ENCODE peak calls at places on chromosomes 6 and 20, in four cellular contexts. O is psoas muscle, M is foreskin fibroblast, V is fibroblast of mammary gland. K is an unnamed sample.

GRCh38 chr6:147676896-147677295 is 168.4 kb downstream of the SAMD5 start:
- DNase-seq in O (no peak), V (no peak), M (no peak), K (no peak)

GRCh38 chr6:152508477-152508876 is 128.7 kb downstream of the SYNE1 start:
- DNase-seq in V (no peak), M (no peak), O (no peak), K (no peak)

GRCh38 chr6:30626484-30627366 is at the start of gene ATAT1:
- DNase-seq in O (peak; percentile 89), M (peak; percentile 78), V (peak; percentile 66), K (peak; percentile 79)

GRCh38 chr6:158972241-158973233 is 27.5 kb downstream of the RSPH3 start:
- DNase-seq in M (peak; percentile 17), V (peak; percentile 66), O (no peak), K (no peak)

GRCh38 chr20:21511850-21512633 is 1.8 kb downstream of the NKX2-2 start:
- DNase-seq in V (no peak), M (no peak), O (no peak), K (no peak)

GRCh38 chr6:157193443-157193996 is 129.8 kb downstream of the TMEM242 start:
- DNase-seq in M (no peak), V (no peak), O (no peak), K (no peak)

GRCh38 chr20:26209171-26209941 is 512.7 kb upstream of the ZNF337 start:
- DNase-seq in M (no peak), O (peak; percentile 7), V (no peak), K (no peak)

GRCh38 chr6:142960098-142960497 is 15.1 kb upstream of the HIVEP2 start:
- DNase-seq in M (peak; percentile 63), V (peak; percentile 82), O (no peak), K (no peak)

GRCh38 chr20:35200255-35200654 is 26.2 kb upstream of the MMP24 start:
- DNase-seq in M (peak; percentile 78), V (peak; percentile 88), O (no peak), K (no peak)

GRCh38 chr20:2599265-2600060 is 53.0 kb upstream of the NOP56 start:
- DNase-seq in V (peak; percentile 6), O (no peak), M (peak; percentile 10), K (no peak)

GRCh38 chr6:133245033-133245903 is 4.1 kb downstream of the EYA4 start:
- DNase-seq in M (no peak), V (no peak), O (no peak), K (no peak)

GRCh38 chr6:76814496-76815458 is 648.5 kb downstream of the HTR1B start:
- DNase-seq in M (no peak), V (no peak), O (no peak), K (no peak)

GRCh38 chr6:4441981-4442434 is 306.6 kb upstream of the ECI2 start:
- DNase-seq in M (peak; percentile 3), O (no peak), V (peak; percentile 63), K (no peak)

GRCh38 chr6:50087231-50087954 is 37.7 kb upstream of the DEFB112 start:
- DNase-seq in O (no peak), V (peak; percentile 48), M (peak; percentile 57), K (no peak)

GRCh38 chr6:142846883-142847287 is 98.1 kb downstream of the HIVEP2 start:
- DNase-seq in O (peak; percentile 57), M (peak; percentile 94), V (peak; percentile 92), K (no peak)

GRCh38 chr6:107866606-107867301 is 42.6 kb upstream of the SCML4 start:
- DNase-seq in M (no peak), O (no peak), V (peak; percentile 53), K (no peak)

GRCh38 chr20:21520702-21521595 is 7.1 kb upstream of the NKX2-2 start:
- DNase-seq in O (no peak), M (no peak), V (peak; percentile 27), K (no peak)

GRCh38 chr6:161236091-161236633 is 37.7 kb downstream of the AGPAT4 start:
- DNase-seq in M (no peak), V (no peak), O (no peak), K (no peak)

GRCh38 chr6:154386848-154387717 is 30.5 kb upstream of the IPCEF1 start:
- DNase-seq in V (peak; percentile 91), O (no peak), M (peak; percentile 80), K (no peak)

GRCh38 chr20:4195499-4195898 is 180.1 kb upstream of the RNF24 start:
- DNase-seq in O (no peak), V (peak; percentile 27), M (peak; percentile 37), K (no peak)

GRCh38 chr6:44738652-44739141 is 351.2 kb downstream of the CDC5L start:
- DNase-seq in O (peak; percentile 37), M (peak; percentile 60), V (peak; percentile 94), K (peak; percentile 43)

GRCh38 chr6:36827261-36828079 is 11.8 kb downstream of the CPNE5 start:
- DNase-seq in M (peak; percentile 65), V (peak; percentile 78), O (peak; percentile 53), K (no peak)

GRCh38 chr20:43017241-43018030 is 172.3 kb downstream of the PTPRT start:
- DNase-seq in O (no peak), V (no peak), M (no peak), K (no peak)

GRCh38 chr6:159978291-159979135 is 9.6 kb downstream of the IGF2R start:
- DNase-seq in O (no peak), M (no peak), V (no peak), K (no peak)

GRCh38 chr20:38108438-38109024 is 56.5 kb downstream of the TGM2 start:
- DNase-seq in O (peak; percentile 63), M (peak; percentile 51), V (peak; percentile 84), K (no peak)

GRCh38 chr20:45952861-45953260 is 18.4 kb downstream of the PCIF1 start:
- DNase-seq in V (no peak), M (no peak), O (no peak), K (no peak)

GRCh38 chr6:34239240-34239825 is 2.7 kb downstream of the HMGA1 start:
- DNase-seq in V (no peak), M (no peak), O (no peak), K (no peak)

GRCh38 chr6:34236423-34237315 is at the start of gene HMGA1:
- DNase-seq in V (peak; percentile 85), O (peak; percentile 91), M (peak; percentile 97), K (peak; percentile 73)

GRCh38 chr6:34237316-34237721 is 646 bp downstream of the HMGA1 start:
- DNase-seq in M (no peak), V (no peak), O (no peak), K (no peak)

GRCh38 chr6:34238507-34239239 is 2.0 kb downstream of the HMGA1 start:
- DNase-seq in M (no peak), V (no peak), O (no peak), K (no peak)

DNA sequence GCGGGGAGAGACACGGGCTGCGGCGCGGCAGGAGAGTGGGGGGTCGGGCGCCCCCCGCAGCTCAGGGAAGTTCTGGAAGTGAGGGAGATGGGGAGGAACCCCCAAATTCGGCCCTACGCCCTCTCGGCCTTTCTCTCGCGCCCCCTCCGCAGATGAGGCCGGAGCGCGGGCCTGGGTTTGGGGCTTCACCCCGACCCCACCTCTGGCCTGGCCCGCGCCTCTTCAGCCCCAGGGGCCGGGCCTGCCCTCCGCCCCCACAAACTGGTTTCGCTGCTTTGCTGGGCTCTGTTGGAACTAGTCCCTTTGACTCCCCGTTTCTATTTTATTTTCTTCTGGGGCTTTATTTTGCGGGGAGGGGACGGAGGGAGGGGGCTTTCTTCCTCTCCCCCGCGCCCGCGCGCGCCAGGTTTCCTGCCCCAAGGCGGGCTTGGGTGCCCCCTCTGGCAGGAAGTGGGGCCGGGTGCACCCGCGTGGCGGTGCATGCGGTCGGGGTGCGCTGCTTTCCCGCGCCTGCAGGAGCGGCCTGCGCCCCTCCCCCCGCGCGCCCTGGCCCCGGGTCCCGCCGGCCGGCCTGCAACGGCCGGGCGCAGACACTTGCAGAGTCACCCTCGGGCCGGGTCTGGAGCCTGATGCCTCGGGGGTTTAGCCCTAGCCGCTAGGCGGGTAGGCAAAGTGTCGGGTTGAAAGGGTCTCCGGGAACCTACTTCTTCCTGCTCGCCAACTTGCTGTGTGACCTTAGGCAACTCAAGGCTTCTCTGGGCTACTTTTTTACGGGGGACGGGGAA is 1.2 kb downstream of the HMGA1 start:
- DNase-seq in M (no peak), O (peak; percentile 55), V (no peak), K (no peak)
- TF ChIP-seq CTCF in M (peak; percentile 24), O (peak; percentile 21), V (peak; percentile 14), K (no peak)

GRCh38 chr6:15893556-15894253 is 230.9 kb upstream of the DTNBP1 start:
- DNase-seq in M (no peak), V (peak; percentile 51), O (no peak), K (no peak)
- TF ChIP-seq CTCF in M (peak; percentile 31), V (peak; percentile 56), O (peak; percentile 34), K (no peak)

DNA sequence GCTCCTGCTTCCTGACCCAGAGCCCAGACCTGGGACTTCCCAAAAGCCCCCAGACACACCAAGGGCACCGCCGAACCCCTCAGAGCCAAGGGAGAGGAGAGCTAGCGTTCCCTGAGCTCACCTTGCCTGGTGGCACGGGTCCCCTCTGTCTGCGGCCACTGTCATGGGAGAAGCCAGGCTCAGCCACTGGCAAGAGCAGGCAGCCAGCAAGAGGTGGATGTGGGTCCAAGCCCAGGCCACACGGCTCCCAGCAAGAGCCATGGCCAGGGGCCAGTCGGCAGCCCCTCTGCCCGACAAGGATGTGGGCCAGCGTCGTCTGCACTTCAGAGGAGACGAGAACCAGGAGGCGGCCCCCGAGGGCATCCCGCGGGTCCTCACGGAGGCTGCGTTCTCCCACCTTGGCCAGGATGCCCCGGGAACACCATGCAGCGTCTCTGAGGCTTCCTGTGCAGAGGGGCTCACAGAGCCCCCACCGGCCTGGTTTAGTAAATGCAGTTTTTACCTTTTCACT is 2.2 kb upstream of the PPDPF start:
- DNase-seq in M (no peak), V (no peak), O (no peak), K (no peak)
- TF ChIP-seq CTCF in M (no peak), V (no peak), O (no peak), K (no peak)

DNA sequence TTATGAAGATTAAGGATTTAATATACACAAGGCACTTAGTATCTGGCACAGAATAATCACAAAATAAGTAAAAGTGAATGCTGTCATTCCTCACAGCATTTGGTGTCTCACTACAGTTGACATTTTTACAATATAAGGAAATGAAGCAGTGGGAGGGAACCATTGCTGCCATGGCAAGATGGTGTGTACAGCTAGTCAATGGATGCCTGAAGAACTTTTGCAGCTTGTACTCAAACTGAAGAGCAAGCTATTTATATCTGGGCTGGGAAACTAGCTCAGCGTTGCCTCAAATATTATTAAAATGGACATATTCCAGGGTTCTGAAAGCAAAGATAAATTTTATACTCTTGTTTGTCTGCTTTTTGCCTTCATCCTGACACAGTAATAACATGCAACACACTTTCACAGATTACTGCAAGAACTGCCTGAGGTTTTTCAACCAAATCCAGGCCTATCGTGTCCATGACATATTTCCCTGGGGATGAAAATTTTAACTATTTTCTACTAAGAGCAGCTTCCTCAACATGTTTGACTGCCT is 156.4 kb upstream of the COL21A1 start:
- DNase-seq in O (no peak), M (no peak), V (no peak), K (no peak)
- TF ChIP-seq CTCF in O (no peak), M (no peak), V (no peak), K (no peak)

K was measured in omental fat pad.